ENCODE peak calls at places on chromosomes 5 and 9, in nine cellular contexts. T is PC-9; H is testis; B is fibroblast of pulmonary artery; N is lower lobe of right lung; X is fibroblast of mammary gland; A is GM13977; P is BJ; G is CD4-positive, alpha-beta T cell. L is an unnamed sample.
A peak's percentile ranks its signal among the peaks of the same experiment; 100 is the strongest.

GRCh38 chr5:21195145-21195544 is 1207.1 kb upstream of the CDH18 start:
- DNase-seq in N (no peak), P (no peak), B (no peak), G (no peak), A (no peak), H (no peak), X (no peak), T (no peak), L (no peak)

GRCh38 chr5:168132186-168132585 is 159.3 kb upstream of the WWC1 start:
- DNase-seq in P (no peak), H (no peak), X (peak; percentile 3), T (no peak), B (peak; percentile 17), N (no peak), G (no peak), A (no peak), L (no peak)

GRCh38 chr5:110441035-110441434 is 285.4 kb downstream of the TMEM232 start:
- DNase-seq in A (no peak), P (no peak), T (no peak), H (peak; percentile 39), X (peak; percentile 52), B (peak; percentile 44), N (no peak), G (no peak), L (peak; percentile 18)

GRCh38 chr9:92950359-92950955 is 3.1 kb downstream of the FGD3 start:
- DNase-seq in T (no peak), A (no peak), H (no peak), P (no peak), X (no peak), G (no peak), N (no peak), B (no peak), L (no peak)

GRCh38 chr9:16752615-16753014 is 117.9 kb downstream of the BNC2 start:
- DNase-seq in H (no peak), B (no peak), T (no peak), G (no peak), A (no peak), N (no peak), X (peak; percentile 20), P (no peak), L (no peak)

GRCh38 chr5:9502864-9503263 is 43.0 kb downstream of the SEMA5A start:
- DNase-seq in B (no peak), G (no peak), H (no peak), T (no peak), P (no peak), N (no peak), A (no peak), X (no peak), L (no peak)

GRCh38 chr5:123512631-123513461 is 869 bp downstream of the CSNK1G3 start:
- DNase-seq in G (peak; percentile 0), N (peak; percentile 57), H (peak; percentile 64), B (peak; percentile 44), A (peak; percentile 66), X (peak; percentile 49), P (no peak), T (peak; percentile 38), L (peak; percentile 54)

GRCh38 chr5:124742983-124743533 is 3.4 kb downstream of the ZNF608 start:
- DNase-seq in N (no peak), T (peak; percentile 74), X (peak; percentile 87), B (peak; percentile 84), G (no peak), P (no peak), A (peak; percentile 35), H (no peak), L (no peak)

GRCh38 chr5:133723651-133724366 is 111.5 kb upstream of the FSTL4 start:
- DNase-seq in H (no peak), N (no peak), G (no peak), A (no peak), B (no peak), T (no peak), X (no peak), P (no peak), L (no peak)

GRCh38 chr5:41406424-41406823 is 104.0 kb downstream of the PLCXD3 start:
- DNase-seq in A (no peak), T (no peak), N (no peak), H (no peak), B (no peak), X (no peak), P (no peak), G (no peak), L (no peak)

GRCh38 chr5:57383093-57383861 is 99.3 kb downstream of the ACTBL2 start:
- DNase-seq in X (peak; percentile 89), P (peak; percentile 68), B (peak; percentile 93), G (no peak), A (no peak), T (peak; percentile 89), N (no peak), H (no peak), L (peak; percentile 31)

GRCh38 chr9:94250456-94250855 is 8.6 kb upstream of the ZNF169 start:
- DNase-seq in T (no peak), P (no peak), N (no peak), A (no peak), H (no peak), G (no peak), X (no peak), B (no peak), L (peak; percentile 50)

GRCh38 chr9:129480705-129481104 is 140.2 kb downstream of the C9orf50 start:
- DNase-seq in H (no peak), B (no peak), X (no peak), G (no peak), T (no peak), P (no peak), N (no peak), A (no peak), L (no peak)

GRCh38 chr9:129482521-129483466 is 138.1 kb downstream of the C9orf50 start:
- DNase-seq in G (peak; percentile 50), A (peak; percentile 58), N (peak; percentile 84), P (peak; percentile 48), T (peak; percentile 69), B (peak; percentile 89), H (peak; percentile 87), X (peak; percentile 83), L (peak; percentile 53)

GRCh38 chr9:129483467-129484324 is 137.2 kb downstream of the C9orf50 start:
- DNase-seq in P (peak; percentile 61), B (peak; percentile 96), G (no peak), N (peak; percentile 85), H (peak; percentile 89), A (no peak), T (peak; percentile 77), X (peak; percentile 94), L (peak; percentile 62)

GRCh38 chr9:129481424-129481823 is 139.5 kb downstream of the C9orf50 start:
- DNase-seq in H (no peak), G (no peak), P (no peak), T (no peak), B (no peak), A (no peak), X (no peak), N (no peak), L (no peak)

GRCh38 chr9:129481824-129482511 is 138.9 kb downstream of the C9orf50 start:
- DNase-seq in H (no peak), X (peak; percentile 42), G (no peak), N (no peak), A (no peak), T (no peak), B (peak; percentile 52), P (no peak), L (no peak)
- TF ChIP-seq CTCF in H (no peak), X (peak; percentile 25), G (no peak), N (peak; percentile 15), A (no peak), T (peak; percentile 15), B (peak; percentile 18), P (peak; percentile 37), L (no peak)

GRCh38 chr9:37410969-37411785 is 11.3 kb upstream of the GRHPR start:
- DNase-seq in A (peak; percentile 53), H (no peak), T (no peak), X (no peak), N (no peak), B (no peak), G (no peak), P (no peak), L (peak; percentile 52)
- TF ChIP-seq CTCF in A (peak; percentile 73), H (no peak), T (peak; percentile 41), X (peak; percentile 34), N (no peak), B (peak; percentile 46), G (no peak), P (peak; percentile 52), L (no peak)

GRCh38 chr5:80689627-80690026 is 34.8 kb upstream of the DHFR start:
- DNase-seq in A (no peak), B (no peak), N (no peak), X (no peak), T (no peak), P (no peak), G (no peak), H (no peak), L (no peak)

GRCh38 chr5:80688648-80689420 is 34.1 kb upstream of the DHFR start:
- DNase-seq in H (no peak), G (no peak), P (no peak), X (no peak), B (no peak), A (no peak), T (no peak), N (no peak), L (no peak)

GRCh38 chr5:80686757-80687156 is 32.0 kb upstream of the DHFR start:
- DNase-seq in N (no peak), X (peak; percentile 28), A (no peak), P (no peak), G (no peak), H (no peak), T (peak; percentile 35), B (peak; percentile 46), L (no peak)
- TF ChIP-seq CTCF in N (peak; percentile 27), X (no peak), A (peak; percentile 24), P (peak; percentile 37), G (peak; percentile 27), H (no peak), T (peak; percentile 67), B (peak; percentile 36), L (peak; percentile 25)

GRCh38 chr9:131636593-131636992 is 91.3 kb downstream of the PRRT1B start:
- DNase-seq in X (no peak), N (no peak), P (no peak), G (no peak), T (no peak), A (no peak), B (no peak), H (no peak), L (no peak)

GRCh38 chr9:131633491-131634031 is 88.2 kb downstream of the PRRT1B start:
- DNase-seq in H (no peak), G (no peak), T (no peak), P (no peak), X (no peak), B (no peak), A (no peak), N (no peak), L (no peak)

GRCh38 chr9:131631254-131631653 is 85.9 kb downstream of the PRRT1B start:
- DNase-seq in B (no peak), P (no peak), T (no peak), X (no peak), N (no peak), H (no peak), G (no peak), A (no peak), L (no peak)

GRCh38 chr9:131635912-131636311 is 90.6 kb downstream of the PRRT1B start:
- DNase-seq in N (no peak), X (no peak), A (no peak), H (no peak), T (no peak), B (no peak), G (no peak), P (no peak), L (no peak)

DNA sequence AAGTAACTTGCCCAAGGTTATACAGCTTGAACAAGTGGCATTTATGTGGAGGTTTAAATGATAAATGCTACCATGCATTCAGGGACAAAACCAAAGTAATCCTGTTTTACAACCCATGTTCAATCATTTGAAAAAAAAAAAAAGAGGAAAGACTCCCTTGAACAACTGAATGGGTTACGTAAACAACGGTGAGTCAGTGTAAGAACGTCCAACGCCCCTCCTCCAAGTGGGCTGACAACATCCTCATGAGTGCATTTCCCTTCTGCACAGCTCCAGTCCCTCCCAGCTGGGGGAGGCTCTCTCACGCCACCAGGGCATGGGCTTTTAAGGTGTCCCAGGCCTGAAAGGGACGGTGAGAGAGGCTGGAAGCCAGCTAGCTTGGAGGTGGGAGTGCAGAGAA is 90.0 kb downstream of the PRRT1B start:
- DNase-seq in H (peak; percentile 70), N (peak; percentile 92), A (peak; percentile 67), B (peak; percentile 98), T (peak; percentile 94), G (peak; percentile 73), P (peak; percentile 95), X (peak; percentile 98), L (peak; percentile 90)
- TF ChIP-seq CTCF in H (no peak), N (peak; percentile 33), A (no peak), B (peak; percentile 16), T (no peak), G (peak; percentile 13), P (peak; percentile 30), X (peak; percentile 18), L (no peak)

L was measured in activated CD8-positive, alpha-beta T cell treated with anti-CD3 and anti-CD28 coated beads for 36 hours.